ENCODE peak calls at places on chromosomes 12 and 14, in seven cellular contexts. V is neural crest cell, K is endothelial cell of umbilical vein, S is RWPE1, O is astrocyte of the cerebellum, U is AG10803, Y is tibial artery. F is an unnamed sample.

GRCh38 chr12:20561886-20562285 is 133.2 kb upstream of the SLCO1C1 start:
- DNase-seq in O (no peak), V (no peak), U (no peak), S (no peak), Y (no peak), K (no peak), F (no peak)

GRCh38 chr14:99688629-99689028 is 4.5 kb downstream of the CYP46A1 start:
- DNase-seq in V (no peak), S (no peak), O (no peak), U (no peak), K (no peak), Y (no peak), F (no peak)

GRCh38 chr12:18700254-18700653 is 37.6 kb downstream of the PLCZ1 start:
- DNase-seq in S (peak; percentile 23), U (peak; percentile 97), Y (no peak), O (peak; percentile 88), V (no peak), K (no peak), F (no peak)

GRCh38 chr14:78851189-78851588 is 681.0 kb downstream of the NRXN3 start:
- DNase-seq in V (no peak), Y (no peak), K (no peak), S (no peak), O (no peak), U (no peak), F (no peak)

GRCh38 chr12:132170094-132170636 is 25.9 kb downstream of the NOC4L start:
- DNase-seq in V (no peak), Y (no peak), U (peak; percentile 87), O (peak; percentile 80), K (peak; percentile 47), S (peak; percentile 39), F (no peak)

GRCh38 chr14:55926007-55926406 is 192.2 kb upstream of the PELI2 start:
- DNase-seq in S (no peak), O (no peak), K (no peak), V (no peak), Y (no peak), U (no peak), F (no peak)

GRCh38 chr14:59359451-59360124 is 105.6 kb downstream of the GPR135 start:
- DNase-seq in O (no peak), K (no peak), S (no peak), V (no peak), Y (no peak), U (peak; percentile 23), F (no peak)

GRCh38 chr14:80618751-80619329 is 322.7 kb downstream of the CEP128 start:
- DNase-seq in U (no peak), O (no peak), K (no peak), S (no peak), V (no peak), Y (no peak), F (no peak)

GRCh38 chr12:57609091-57609780 is 2.0 kb upstream of the ARHGEF25 start:
- DNase-seq in K (no peak), Y (no peak), V (no peak), O (no peak), U (no peak), S (no peak), F (no peak)

GRCh38 chr12:122480753-122481152 is 20.0 kb downstream of the ZCCHC8 start:
- DNase-seq in Y (no peak), U (no peak), S (no peak), V (no peak), K (no peak), O (no peak), F (no peak)

GRCh38 chr12:86234309-86234708 is 21.9 kb downstream of the MGAT4C start:
- DNase-seq in V (no peak), U (no peak), K (no peak), S (no peak), O (no peak), Y (no peak), F (no peak)

GRCh38 chr12:7934153-7934552 is 1.8 kb downstream of the SLC2A3 start:
- DNase-seq in Y (no peak), U (no peak), V (no peak), O (no peak), S (no peak), K (peak; percentile 13), F (no peak)

GRCh38 chr12:108667349-108667748 is 33.7 kb upstream of the SELPLG start:
- DNase-seq in Y (no peak), U (no peak), V (no peak), S (no peak), K (no peak), O (no peak), F (no peak)

GRCh38 chr12:107337354-107338095 is 244.2 kb upstream of the CRY1 start:
- DNase-seq in O (no peak), S (peak; percentile 57), K (no peak), V (no peak), U (no peak), Y (no peak), F (no peak)

GRCh38 chr14:39956372-39956771 is 524.1 kb upstream of the FBXO33 start:
- DNase-seq in V (no peak), O (no peak), K (no peak), Y (no peak), U (no peak), S (no peak), F (no peak)

DNA sequence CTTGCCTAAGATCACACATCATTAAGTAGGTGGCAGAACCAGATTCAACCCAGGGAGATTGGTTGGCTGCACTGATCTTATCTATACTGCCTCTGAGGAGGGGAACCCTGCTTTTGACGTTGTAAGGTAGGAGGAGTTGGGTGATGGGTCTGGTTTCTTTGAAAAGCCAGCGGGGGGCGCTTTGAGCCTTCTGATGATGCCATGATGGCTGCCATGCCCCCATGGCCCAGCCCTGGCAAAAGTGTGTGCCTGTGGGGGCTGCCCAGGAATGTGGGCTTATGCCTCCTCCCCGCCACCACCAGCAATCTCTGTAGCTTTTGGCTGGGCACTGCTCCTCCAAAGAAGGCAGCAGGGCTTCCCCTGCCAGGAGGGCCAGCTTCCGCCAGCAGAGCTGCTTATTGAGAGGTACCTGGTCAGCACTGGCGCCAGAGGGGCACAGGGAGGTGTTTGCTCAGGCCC is 224.3 kb downstream of the SLC41A2 start:
- DNase-seq in K (no peak), Y (peak; percentile 75), S (no peak), V (no peak), O (no peak), U (no peak), F (no peak)
- TF ChIP-seq CTCF in K (peak; percentile 12), Y (peak; percentile 27), S (no peak), V (no peak), O (no peak), U (no peak), F (no peak)

GRCh38 chr14:61106627-61107147 is 125.6 kb downstream of the SLC38A6 start:
- DNase-seq in V (no peak), O (no peak), S (no peak), K (no peak), Y (no peak), U (no peak), F (no peak)
- TF ChIP-seq CTCF in V (no peak), O (peak; percentile 27), S (no peak), K (peak; percentile 20), Y (no peak), U (peak; percentile 35), F (no peak)

GRCh38 chr12:1630081-1630826 is 1.2 kb downstream of the WNT5B start:
- DNase-seq in K (no peak), S (no peak), O (no peak), Y (peak; percentile 75), V (peak; percentile 15), U (peak; percentile 56), F (no peak)
- TF ChIP-seq CTCF in K (no peak), S (no peak), O (peak; percentile 7), Y (no peak), V (peak; percentile 42), U (peak; percentile 18), F (no peak)

GRCh38 chr12:66120477-66120876 is 10.1 kb downstream of the LLPH start:
- DNase-seq in S (no peak), U (no peak), K (no peak), O (no peak), Y (no peak), V (no peak), F (no peak)
- TF ChIP-seq CTCF in S (peak; percentile 14), U (peak; percentile 20), K (no peak), O (no peak), Y (no peak), V (peak; percentile 14), F (no peak)

GRCh38 chr12:6556857-6557256 is 1.0 kb upstream of the IFFO1 start:
- DNase-seq in Y (no peak), U (no peak), S (no peak), K (no peak), V (no peak), O (no peak), F (no peak)

GRCh38 chr12:6553051-6553868 is 2.6 kb downstream of the IFFO1 start:
- DNase-seq in O (no peak), Y (peak; percentile 88), V (no peak), S (no peak), K (no peak), U (peak; percentile 97), F (no peak)

GRCh38 chr12:6554168-6554989 is 1.5 kb downstream of the IFFO1 start:
- DNase-seq in Y (peak; percentile 89), K (peak; percentile 80), O (no peak), S (peak; percentile 63), U (peak; percentile 64), V (peak; percentile 86), F (peak; percentile 64)

GRCh38 chr12:6552140-6552551 is 3.7 kb downstream of the IFFO1 start:
- DNase-seq in U (peak; percentile 52), O (no peak), Y (peak; percentile 92), V (no peak), K (no peak), S (no peak), F (no peak)

DNA sequence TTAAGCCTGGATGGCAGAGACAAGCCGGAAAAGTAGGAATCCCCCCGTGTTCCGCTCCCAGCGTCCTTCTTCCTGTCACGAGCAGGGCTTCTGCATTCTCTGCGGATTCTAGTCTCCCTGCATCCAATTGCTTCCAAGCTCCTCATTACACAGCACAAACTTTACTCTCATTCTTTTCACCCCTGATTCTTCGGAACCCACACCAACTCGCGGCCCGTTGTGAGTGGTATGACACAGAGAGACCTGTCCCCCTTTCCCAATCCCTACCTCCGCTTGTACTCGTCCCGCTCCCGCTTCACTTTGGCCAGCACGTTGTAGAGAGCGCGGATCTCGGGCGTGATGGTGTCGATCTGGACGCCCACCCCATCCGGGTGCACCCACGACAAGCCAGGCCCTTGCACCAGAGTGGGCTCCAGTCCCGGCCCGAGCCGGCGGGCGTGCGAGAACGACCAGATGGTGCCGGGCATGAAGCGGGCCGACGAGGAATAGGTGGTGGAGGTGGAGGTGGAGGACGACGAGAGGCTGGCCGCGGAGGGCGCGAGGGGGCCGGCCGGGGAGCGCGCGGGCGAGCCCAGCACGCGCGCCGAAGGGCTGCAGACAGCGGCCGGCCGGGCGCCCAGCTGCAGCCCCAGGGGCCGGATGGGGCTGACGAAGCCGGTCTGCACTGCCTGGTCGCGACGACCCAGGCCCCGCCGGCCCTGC is 701 bp downstream of the IFFO1 start:
- DNase-seq in S (no peak), Y (no peak), U (no peak), O (no peak), K (no peak), V (no peak), F (no peak)
- TF ChIP-seq CTCF in S (no peak), Y (no peak), U (no peak), O (no peak), K (no peak), V (no peak), F (no peak)